ENCODE peak calls at places on chromosomes 4 and X, in eight cellular contexts. One of them, this sample, is unnamed.

GRCh38 chrX:9534686-9535085 is 69.8 kb downstream of the TBL1X start:
- DNase-seq in fibroblast of mammary gland: peak; percentile 49
- DNase-seq in ascending aorta: no peak
- DNase-seq in SK-N-SH: no peak
- DNase-seq in tibial nerve: no peak
- DNase-seq in cardiac muscle cell: peak; percentile 74
- DNase-seq in epithelial cell of esophagus: no peak
- DNase-seq in uterus: peak; percentile 34
- DNase-seq in this sample: no peak

GRCh38 chr4:68110441-68110840 is 19.2 kb downstream of the TMPRSS11F start:
- DNase-seq in fibroblast of mammary gland: no peak
- DNase-seq in ascending aorta: no peak
- DNase-seq in SK-N-SH: no peak
- DNase-seq in tibial nerve: no peak
- DNase-seq in cardiac muscle cell: no peak
- DNase-seq in epithelial cell of esophagus: no peak
- DNase-seq in uterus: no peak
- DNase-seq in this sample: no peak

GRCh38 chr4:907691-908437 is 24.3 kb downstream of the GAK start:
- DNase-seq in fibroblast of mammary gland: no peak
- DNase-seq in ascending aorta: no peak
- DNase-seq in SK-N-SH: no peak
- DNase-seq in tibial nerve: no peak
- DNase-seq in cardiac muscle cell: peak; percentile 66
- DNase-seq in epithelial cell of esophagus: no peak
- DNase-seq in uterus: no peak
- DNase-seq in this sample: no peak

GRCh38 chr4:138488527-138488926 is 246.4 kb upstream of the SLC7A11 start:
- DNase-seq in fibroblast of mammary gland: peak; percentile 1
- DNase-seq in ascending aorta: no peak
- DNase-seq in SK-N-SH: no peak
- DNase-seq in tibial nerve: no peak
- DNase-seq in cardiac muscle cell: peak; percentile 22
- DNase-seq in epithelial cell of esophagus: peak; percentile 27
- DNase-seq in uterus: no peak
- DNase-seq in this sample: peak; percentile 3

GRCh38 chrX:35351795-35352483 is 409.3 kb downstream of the FAM47B start:
- DNase-seq in fibroblast of mammary gland: no peak
- DNase-seq in ascending aorta: no peak
- DNase-seq in SK-N-SH: no peak
- DNase-seq in tibial nerve: no peak
- DNase-seq in cardiac muscle cell: no peak
- DNase-seq in epithelial cell of esophagus: no peak
- DNase-seq in uterus: no peak
- DNase-seq in this sample: no peak

GRCh38 chr4:30380404-30380998 is 339.7 kb upstream of the PCDH7 start:
- DNase-seq in fibroblast of mammary gland: peak; percentile 74
- DNase-seq in ascending aorta: no peak
- DNase-seq in SK-N-SH: peak; percentile 17
- DNase-seq in tibial nerve: no peak
- DNase-seq in cardiac muscle cell: peak; percentile 81
- DNase-seq in epithelial cell of esophagus: peak; percentile 81
- DNase-seq in uterus: no peak
- DNase-seq in this sample: peak; percentile 51

GRCh38 chr4:155667538-155668511 is 1.2 kb downstream of the GUCY1A1 start:
- DNase-seq in fibroblast of mammary gland: peak; percentile 20
- DNase-seq in ascending aorta: no peak
- DNase-seq in SK-N-SH: peak; percentile 80
- DNase-seq in tibial nerve: no peak
- DNase-seq in cardiac muscle cell: peak; percentile 62
- DNase-seq in epithelial cell of esophagus: peak; percentile 40
- DNase-seq in uterus: peak; percentile 57
- DNase-seq in this sample: peak; percentile 6

GRCh38 chr4:3347871-3348270 is 55.0 kb downstream of the RGS12 start:
- DNase-seq in fibroblast of mammary gland: no peak
- DNase-seq in ascending aorta: no peak
- DNase-seq in SK-N-SH: no peak
- DNase-seq in tibial nerve: no peak
- DNase-seq in cardiac muscle cell: no peak
- DNase-seq in epithelial cell of esophagus: no peak
- DNase-seq in uterus: no peak
- DNase-seq in this sample: no peak

GRCh38 chr4:97720869-97721432 is 422.3 kb downstream of the STPG2 start:
- DNase-seq in fibroblast of mammary gland: peak; percentile 23
- DNase-seq in ascending aorta: no peak
- DNase-seq in SK-N-SH: peak; percentile 46
- DNase-seq in tibial nerve: peak; percentile 11
- DNase-seq in cardiac muscle cell: peak; percentile 69
- DNase-seq in epithelial cell of esophagus: peak; percentile 67
- DNase-seq in uterus: no peak
- DNase-seq in this sample: peak; percentile 59

GRCh38 chr4:2858451-2859217 is 15.0 kb downstream of the ADD1 start:
- DNase-seq in fibroblast of mammary gland: peak; percentile 56
- DNase-seq in ascending aorta: no peak
- DNase-seq in SK-N-SH: no peak
- DNase-seq in tibial nerve: no peak
- DNase-seq in cardiac muscle cell: peak; percentile 65
- DNase-seq in epithelial cell of esophagus: no peak
- DNase-seq in uterus: no peak
- DNase-seq in this sample: peak; percentile 42

GRCh38 chr4:105189855-105190650 is 43.4 kb downstream of the TET2 start:
- DNase-seq in fibroblast of mammary gland: no peak
- DNase-seq in ascending aorta: no peak
- DNase-seq in SK-N-SH: no peak
- DNase-seq in tibial nerve: no peak
- DNase-seq in cardiac muscle cell: no peak
- DNase-seq in epithelial cell of esophagus: no peak
- DNase-seq in uterus: no peak
- DNase-seq in this sample: no peak

GRCh38 chr4:180391613-180392012 is 1851.6 kb upstream of the TENM3 start:
- DNase-seq in fibroblast of mammary gland: no peak
- DNase-seq in ascending aorta: no peak
- DNase-seq in SK-N-SH: no peak
- DNase-seq in tibial nerve: no peak
- DNase-seq in cardiac muscle cell: no peak
- DNase-seq in epithelial cell of esophagus: no peak
- DNase-seq in uterus: no peak
- DNase-seq in this sample: no peak

GRCh38 chrX:3184176-3184930 is 143.1 kb downstream of the ARSF start:
- DNase-seq in fibroblast of mammary gland: peak; percentile 84
- DNase-seq in ascending aorta: no peak
- DNase-seq in SK-N-SH: no peak
- DNase-seq in tibial nerve: peak; percentile 8
- DNase-seq in cardiac muscle cell: peak; percentile 80
- DNase-seq in epithelial cell of esophagus: no peak
- DNase-seq in uterus: peak; percentile 23
- DNase-seq in this sample: peak; percentile 24

GRCh38 chr4:121698119-121698732 is 1.4 kb upstream of the ANXA5 start:
- DNase-seq in fibroblast of mammary gland: no peak
- DNase-seq in ascending aorta: no peak
- DNase-seq in SK-N-SH: no peak
- DNase-seq in tibial nerve: peak; percentile 34
- DNase-seq in cardiac muscle cell: peak; percentile 65
- DNase-seq in epithelial cell of esophagus: no peak
- DNase-seq in uterus: peak; percentile 56
- DNase-seq in this sample: no peak

DNA sequence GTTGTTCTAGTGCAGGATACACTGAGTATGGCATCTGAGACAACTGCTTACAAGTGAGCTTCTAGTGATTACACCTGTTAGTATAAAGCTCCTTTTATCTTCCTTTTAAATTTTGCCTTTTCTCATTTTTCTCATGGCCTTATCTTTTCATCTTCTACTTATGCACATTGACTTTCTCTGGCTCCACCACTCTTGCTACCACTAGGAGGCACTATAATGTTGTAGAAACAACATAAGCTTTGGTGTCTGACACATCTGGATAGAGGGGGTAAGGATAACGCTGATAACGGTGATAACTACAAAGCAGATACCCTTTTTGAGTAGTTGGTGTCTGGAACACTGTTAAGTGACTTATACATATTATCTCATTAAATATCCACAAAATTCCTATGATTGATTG is 187.4 kb upstream of the TEX13C start:
- DNase-seq in fibroblast of mammary gland: peak; percentile 2
- DNase-seq in ascending aorta: no peak
- DNase-seq in SK-N-SH: peak; percentile 14
- DNase-seq in tibial nerve: no peak
- DNase-seq in cardiac muscle cell: no peak
- DNase-seq in epithelial cell of esophagus: peak; percentile 12
- DNase-seq in uterus: no peak
- DNase-seq in this sample: no peak
- TF ChIP-seq CTCF in fibroblast of mammary gland: peak; percentile 38
- TF ChIP-seq CTCF in ascending aorta: no peak
- TF ChIP-seq CTCF in SK-N-SH: peak; percentile 56
- TF ChIP-seq CTCF in tibial nerve: no peak
- TF ChIP-seq CTCF in cardiac muscle cell: no peak
- TF ChIP-seq CTCF in epithelial cell of esophagus: peak; percentile 32
- TF ChIP-seq CTCF in uterus: no peak
- TF ChIP-seq CTCF in this sample: no peak

DNA sequence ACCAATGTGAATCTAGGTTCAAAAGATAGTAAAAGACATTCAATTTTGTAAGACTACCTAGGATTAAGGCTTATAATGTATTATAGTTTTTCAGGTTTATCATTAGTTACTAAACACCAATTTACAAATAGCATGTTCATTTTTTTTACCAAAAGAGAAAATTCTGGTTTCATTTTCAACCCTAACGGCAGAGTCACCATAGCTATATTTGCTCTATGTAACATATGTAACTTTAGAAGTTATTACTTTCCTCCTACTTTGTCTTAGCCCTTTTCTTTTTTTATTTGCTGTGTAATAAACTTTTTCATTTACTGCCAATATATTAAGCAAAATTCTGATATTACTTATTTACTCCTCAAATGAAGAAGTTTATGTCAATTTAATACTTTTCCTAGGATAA is 639.6 kb downstream of the ARAP2 start:
- DNase-seq in fibroblast of mammary gland: no peak
- DNase-seq in ascending aorta: no peak
- DNase-seq in SK-N-SH: no peak
- DNase-seq in tibial nerve: no peak
- DNase-seq in cardiac muscle cell: no peak
- DNase-seq in epithelial cell of esophagus: no peak
- DNase-seq in uterus: no peak
- DNase-seq in this sample: no peak
- TF ChIP-seq CTCF in fibroblast of mammary gland: no peak
- TF ChIP-seq CTCF in ascending aorta: no peak
- TF ChIP-seq CTCF in SK-N-SH: no peak
- TF ChIP-seq CTCF in tibial nerve: no peak
- TF ChIP-seq CTCF in cardiac muscle cell: no peak
- TF ChIP-seq CTCF in epithelial cell of esophagus: no peak
- TF ChIP-seq CTCF in uterus: no peak
- TF ChIP-seq CTCF in this sample: no peak

DNA sequence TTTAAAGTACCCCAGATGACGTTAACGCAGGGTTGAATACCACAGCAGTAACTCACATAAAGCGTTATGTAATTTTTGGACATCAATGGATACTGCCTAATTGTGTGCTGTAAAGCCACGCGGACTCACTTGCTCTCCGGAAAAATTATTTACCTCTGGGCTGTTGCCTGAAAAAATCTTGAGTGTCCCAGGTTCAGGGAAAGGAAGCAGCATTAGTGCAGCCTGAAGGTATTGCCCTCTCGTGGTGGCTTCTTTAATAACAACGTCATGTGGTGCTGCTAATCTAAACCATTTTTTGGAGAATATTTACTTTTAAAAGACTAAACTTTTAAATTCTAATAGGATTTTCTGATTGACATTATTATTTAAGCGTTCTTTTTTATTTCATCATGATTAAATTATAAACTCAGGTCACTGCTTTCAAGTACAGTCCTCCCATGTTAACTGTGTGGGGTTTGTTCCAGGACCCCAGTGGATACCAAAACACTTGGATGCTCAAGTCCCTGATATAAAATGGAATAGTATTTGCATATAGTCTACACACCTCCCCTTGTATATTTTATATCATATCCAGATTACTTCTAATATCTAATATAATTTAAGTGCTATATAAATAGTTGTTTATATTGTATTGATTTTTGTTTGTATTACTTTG is 384.8 kb downstream of the FAM133A start:
- DNase-seq in fibroblast of mammary gland: peak; percentile 8
- DNase-seq in ascending aorta: no peak
- DNase-seq in SK-N-SH: peak; percentile 26
- DNase-seq in tibial nerve: no peak
- DNase-seq in cardiac muscle cell: no peak
- DNase-seq in epithelial cell of esophagus: peak; percentile 16
- DNase-seq in uterus: no peak
- DNase-seq in this sample: peak; percentile 0
- TF ChIP-seq CTCF in fibroblast of mammary gland: peak; percentile 50
- TF ChIP-seq CTCF in ascending aorta: no peak
- TF ChIP-seq CTCF in SK-N-SH: peak; percentile 71
- TF ChIP-seq CTCF in tibial nerve: peak; percentile 42
- TF ChIP-seq CTCF in cardiac muscle cell: no peak
- TF ChIP-seq CTCF in epithelial cell of esophagus: peak; percentile 42
- TF ChIP-seq CTCF in uterus: no peak
- TF ChIP-seq CTCF in this sample: peak; percentile 38

GRCh38 chrX:73267979-73268378 is 53.3 kb upstream of the NAP1L2 start:
- DNase-seq in fibroblast of mammary gland: no peak
- DNase-seq in ascending aorta: no peak
- DNase-seq in SK-N-SH: no peak
- DNase-seq in tibial nerve: no peak
- DNase-seq in cardiac muscle cell: no peak
- DNase-seq in epithelial cell of esophagus: peak; percentile 10
- DNase-seq in uterus: no peak
- DNase-seq in this sample: no peak

GRCh38 chrX:73268463-73268862 is 53.8 kb upstream of the NAP1L2 start:
- DNase-seq in fibroblast of mammary gland: no peak
- DNase-seq in ascending aorta: no peak
- DNase-seq in SK-N-SH: no peak
- DNase-seq in tibial nerve: no peak
- DNase-seq in cardiac muscle cell: no peak
- DNase-seq in epithelial cell of esophagus: peak; percentile 47
- DNase-seq in uterus: no peak
- DNase-seq in this sample: no peak

GRCh38 chrX:73267206-73267605 is 52.6 kb upstream of the NAP1L2 start:
- DNase-seq in fibroblast of mammary gland: no peak
- DNase-seq in ascending aorta: no peak
- DNase-seq in SK-N-SH: no peak
- DNase-seq in tibial nerve: no peak
- DNase-seq in cardiac muscle cell: no peak
- DNase-seq in epithelial cell of esophagus: no peak
- DNase-seq in uterus: no peak
- DNase-seq in this sample: no peak

GRCh38 chrX:73266766-73267165 is 52.1 kb upstream of the NAP1L2 start:
- DNase-seq in fibroblast of mammary gland: no peak
- DNase-seq in ascending aorta: no peak
- DNase-seq in SK-N-SH: no peak
- DNase-seq in tibial nerve: no peak
- DNase-seq in cardiac muscle cell: no peak
- DNase-seq in epithelial cell of esophagus: no peak
- DNase-seq in uterus: no peak
- DNase-seq in this sample: no peak

DNA sequence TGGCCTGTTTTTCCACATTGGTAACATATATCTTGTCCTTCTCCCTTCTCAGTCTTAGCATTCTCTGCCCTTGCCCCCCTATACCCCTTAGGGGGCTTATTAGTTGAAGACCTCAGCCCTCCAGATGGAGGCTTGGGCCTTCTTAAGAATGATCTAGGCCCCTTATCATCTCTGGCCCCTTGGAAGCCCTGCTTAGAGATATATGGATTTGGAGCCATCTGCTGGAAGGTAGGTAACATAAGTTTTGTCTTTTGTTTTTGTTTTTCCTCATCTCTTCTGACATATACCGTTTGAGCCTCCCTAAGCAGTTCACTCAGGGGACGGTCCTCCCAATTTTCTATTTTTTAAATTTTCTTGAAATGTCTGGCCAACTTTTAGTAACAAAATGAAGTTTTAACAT is 48.3 kb upstream of the NAP1L2 start:
- DNase-seq in fibroblast of mammary gland: peak; percentile 18
- DNase-seq in ascending aorta: no peak
- DNase-seq in SK-N-SH: peak; percentile 2
- DNase-seq in tibial nerve: no peak
- DNase-seq in cardiac muscle cell: no peak
- DNase-seq in epithelial cell of esophagus: peak; percentile 0
- DNase-seq in uterus: no peak
- DNase-seq in this sample: no peak
- TF ChIP-seq CTCF in fibroblast of mammary gland: peak; percentile 27
- TF ChIP-seq CTCF in ascending aorta: no peak
- TF ChIP-seq CTCF in SK-N-SH: peak; percentile 53
- TF ChIP-seq CTCF in tibial nerve: no peak
- TF ChIP-seq CTCF in cardiac muscle cell: no peak
- TF ChIP-seq CTCF in epithelial cell of esophagus: peak; percentile 20
- TF ChIP-seq CTCF in uterus: no peak
- TF ChIP-seq CTCF in this sample: peak; percentile 26